ENCODE peak calls at places on chromosomes 16 and 17, in nine cellular contexts. O is RWPE1; Z is AG20443; B is stimulated activated CD4-positive, alpha-beta T cell treated with anti-CD3 and anti-CD28 coated beads, Interleukin-2, amount 100 ng/mL, for 4 hours; P is kidney epithelial cell; R is aorta; U is ACHN; J is GM19239; E is activated CD8-positive, alpha-beta memory T cell treated with anti-CD3 and anti-CD28 coated beads, Interleukin-2, amount 50 U/mL, for 4 hours. C is an unnamed sample.
A peak's percentile ranks its signal among the peaks of the same experiment; 100 is the strongest.

GRCh38 chr17:61431594-61432311 is 20.5 kb upstream of the TBX4 start:
- DNase-seq in Z (no peak), O (no peak), U (no peak), B (no peak), J (no peak), P (no peak), R (no peak), E (no peak), C (peak; percentile 85)

GRCh38 chr17:5110816-5111215 is 862 bp downstream of the ZNF232 start:
- DNase-seq in U (no peak), E (no peak), J (no peak), R (no peak), B (no peak), O (no peak), P (no peak), Z (no peak), C (no peak)

GRCh38 chr17:28657756-28658155 is 4.0 kb downstream of the SDF2 start:
- DNase-seq in U (no peak), E (no peak), Z (no peak), J (no peak), B (no peak), P (no peak), O (no peak), R (no peak), C (no peak)

GRCh38 chr17:28937044-28937729 is 14.1 kb downstream of the PHF12 start:
- DNase-seq in E (no peak), O (no peak), Z (peak; percentile 63), B (no peak), P (no peak), J (no peak), U (no peak), R (no peak), C (no peak)

GRCh38 chr16:54974391-54974790 is 43.7 kb downstream of the IRX5 start:
- DNase-seq in R (no peak), P (no peak), B (no peak), U (no peak), O (no peak), E (no peak), J (no peak), Z (no peak), C (no peak)

GRCh38 chr16:59170065-59170712 is 436.1 kb upstream of the GOT2 start:
- DNase-seq in R (no peak), U (no peak), O (no peak), E (no peak), P (no peak), B (no peak), J (no peak), Z (no peak), C (no peak)

GRCh38 chr17:15509095-15509494 is 41.7 kb upstream of the CDRT4 start:
- DNase-seq in Z (no peak), P (no peak), O (no peak), U (no peak), E (no peak), J (no peak), R (no peak), B (no peak), C (no peak)

GRCh38 chr17:68634345-68634876 is 33.2 kb upstream of the FAM20A start:
- DNase-seq in P (no peak), B (no peak), Z (no peak), J (no peak), U (no peak), E (no peak), R (no peak), O (no peak), C (no peak)

GRCh38 chr16:22671301-22672076 is 142.5 kb upstream of the HS3ST2 start:
- DNase-seq in U (no peak), E (no peak), O (no peak), P (no peak), B (no peak), J (no peak), Z (peak; percentile 22), R (no peak), C (no peak)

GRCh38 chr17:4006745-4007211 is 42.5 kb upstream of the ATP2A3 start:
- DNase-seq in R (no peak), B (no peak), O (no peak), P (no peak), Z (no peak), E (no peak), U (no peak), J (no peak), C (no peak)

GRCh38 chr17:64357191-64357981 is 33.3 kb downstream of the PECAM1 start:
- DNase-seq in U (no peak), J (no peak), R (peak; percentile 68), B (no peak), O (peak; percentile 46), E (no peak), P (peak; percentile 49), Z (peak; percentile 95), C (peak; percentile 17)

GRCh38 chr16:86924537-86924936 is 346.2 kb downstream of the FOXL1 start:
- DNase-seq in B (no peak), O (no peak), E (no peak), J (no peak), U (no peak), P (no peak), R (no peak), Z (no peak), C (no peak)

GRCh38 chr17:65109543-65109942 is 27.6 kb upstream of the RGS9 start:
- DNase-seq in R (no peak), U (no peak), O (no peak), J (no peak), B (no peak), P (no peak), Z (no peak), E (no peak), C (no peak)

GRCh38 chr17:51427259-51428255 is 167.2 kb downstream of the UTP18 start:
- DNase-seq in R (no peak), J (no peak), Z (no peak), B (peak; percentile 68), P (no peak), U (no peak), E (peak; percentile 50), O (no peak), C (peak; percentile 54)

GRCh38 chr16:87965973-87966667 is 14.9 kb downstream of the BANP start:
- DNase-seq in J (no peak), E (no peak), P (no peak), Z (peak; percentile 75), O (no peak), B (no peak), U (no peak), R (peak; percentile 40), C (no peak)

GRCh38 chr17:56292628-56293027 is 139.4 kb downstream of the ANKFN1 start:
- DNase-seq in P (no peak), R (no peak), B (no peak), Z (no peak), E (no peak), U (no peak), O (peak; percentile 6), J (no peak), C (no peak)

GRCh38 chr16:35908942-35909341 is 2449.5 kb downstream of the TP53TG3F start:
- DNase-seq in J (no peak), E (no peak), U (peak; percentile 48), R (no peak), B (no peak), Z (no peak), O (no peak), P (no peak), C (no peak)

GRCh38 chr17:6753006-6753445 is 2.8 kb upstream of the XAF1 start:
- DNase-seq in U (no peak), E (peak; percentile 55), B (peak; percentile 64), P (peak; percentile 53), J (no peak), Z (peak; percentile 81), O (no peak), R (peak; percentile 77), C (peak; percentile 18)

GRCh38 chr17:70099267-70099666 is 24.2 kb downstream of the KCNJ16 start:
- DNase-seq in E (no peak), R (no peak), B (no peak), U (no peak), O (no peak), Z (no peak), J (no peak), P (no peak), C (no peak)

GRCh38 chr17:70653850-70654249 is 484.5 kb downstream of the KCNJ2 start:
- DNase-seq in P (no peak), E (no peak), O (no peak), B (no peak), U (no peak), R (no peak), J (no peak), Z (no peak), C (no peak)

GRCh38 chr16:9836118-9836736 is 346.0 kb downstream of the GRIN2A start:
- DNase-seq in E (no peak), P (no peak), R (no peak), Z (peak; percentile 33), J (no peak), U (peak; percentile 53), B (no peak), O (peak; percentile 45), C (no peak)

GRCh38 chr17:44546711-44547606 is 10.3 kb upstream of the FZD2 start:
- DNase-seq in U (peak; percentile 59), O (peak; percentile 76), B (no peak), P (no peak), J (no peak), Z (peak; percentile 64), R (no peak), E (no peak), C (peak; percentile 29)

GRCh38 chr17:2177235-2177811 is 122.4 kb downstream of the HIC1 start:
- DNase-seq in J (no peak), B (no peak), E (no peak), O (peak; percentile 34), U (no peak), R (no peak), P (no peak), Z (no peak), C (no peak)

C was measured in trophoblast cell.